ENCODE peak calls at places on chromosome 22, in nine cellular contexts. J is fibroblast of lung; Y is colonic mucosa; X is neural progenitor cell; U is CD8-positive, alpha-beta T cell; H is uterus; S is left ventricle myocardium inferior; C is naive thymus-derived CD4-positive, alpha-beta T cell; B is neuronal stem cell. O is an unnamed sample. For H3K27me3 and H3K4me1, the result is how much of the 10 kb centered on the place peaks cover.

GRCh38 chr22:49632199-49633009 is 195.3 kb downstream of the BRD1 start:
- DNase-seq in J (peak), Y (peak), X (peak), U (no peak), H (peak), S (peak), C (peak), B (peak), O (no peak)

GRCh38 chr22:44363214-44363979 is 50.6 kb upstream of the SHISAL1 start:
- DNase-seq in J (peak), Y (peak), X (no peak), U (no peak), H (peak), S (peak), C (no peak), B (no peak), O (no peak)

GRCh38 chr22:43310311-43310710 is 32.9 kb downstream of the SCUBE1 start:
- DNase-seq in J (no peak), Y (no peak), X (no peak), U (no peak), H (no peak), S (no peak), C (no peak), B (no peak), O (no peak)

GRCh38 chr22:33555814-33556522 is 364.3 kb downstream of the LARGE1 start:
- DNase-seq in J (no peak), Y (no peak), X (no peak), U (no peak), H (no peak), S (no peak), C (no peak), B (no peak), O (no peak)

GRCh38 chr22:28345304-28345703 is 334.3 kb downstream of the TTC28 start:
- DNase-seq in J (peak), Y (no peak), X (no peak), U (no peak), H (peak), S (no peak), C (no peak), B (no peak), O (no peak)

GRCh38 chr22:21003782-21004181 is 1.9 kb upstream of the THAP7 start:
- DNase-seq in J (no peak), Y (peak), X (no peak), U (no peak), H (no peak), S (no peak), C (no peak), B (no peak), O (no peak)

GRCh38 chr22:22942511-22943329 is 55.1 kb downstream of the IGLL5 start:
- DNase-seq in J (peak), Y (peak), X (peak), U (peak), H (peak), S (peak), C (peak), B (peak), O (peak)

GRCh38 chr22:19503869-19504268 is 20.3 kb downstream of the CLDN5 start:
- DNase-seq in J (no peak), Y (no peak), X (peak), U (no peak), H (no peak), S (no peak), C (no peak), B (no peak), O (no peak)

GRCh38 chr22:34866501-34867171 is 199.3 kb upstream of the ISX start:
- DNase-seq in J (peak), Y (no peak), X (no peak), U (no peak), H (no peak), S (no peak), C (no peak), B (no peak), O (no peak)

GRCh38 chr22:42342426-42343135 is 72.1 kb upstream of the TCF20 start:
- DNase-seq in J (no peak), Y (no peak), X (peak), U (no peak), H (no peak), S (no peak), C (no peak), B (no peak), O (no peak)

GRCh38 chr22:20494978-20495860 is at the start of gene KLHL22:
- DNase-seq in J (peak), Y (peak), X (no peak), U (no peak), H (no peak), S (no peak), C (peak), B (peak), O (no peak)

GRCh38 chr22:50691521-50691920 is 18.9 kb downstream of the SHANK3 start:
- DNase-seq in J (no peak), Y (no peak), X (peak), U (no peak), H (no peak), S (no peak), C (peak), B (no peak), O (no peak)

GRCh38 chr22:42489000-42489399 is 30.6 kb downstream of the RRP7A start:
- DNase-seq in J (no peak), Y (no peak), X (no peak), U (no peak), H (no peak), S (no peak), C (no peak), B (no peak), O (no peak)

GRCh38 chr22:35430897-35431322 is 31.0 kb downstream of the MCM5 start:
- DNase-seq in J (peak), Y (peak), X (peak), U (peak), H (peak), S (peak), C (peak), B (peak), O (peak)

GRCh38 chr22:37267128-37267587 is 15.2 kb upstream of the CYTH4 start:
- DNase-seq in J (no peak), Y (peak), X (peak), U (peak), H (no peak), S (peak), C (peak), B (peak), O (peak)

GRCh38 chr22:44884968-44885805 is 124.6 kb downstream of the PHF21B start:
- DNase-seq in J (no peak), Y (no peak), X (no peak), U (no peak), H (no peak), S (no peak), C (no peak), B (no peak), O (no peak)

GRCh38 chr22:35839811-35840739 is 122.4 kb downstream of the APOL5 start:
- DNase-seq in J (peak), Y (peak), X (peak), U (no peak), H (peak), S (peak), C (peak), B (peak), O (no peak)

GRCh38 chr22:49992921-49993648 is 19.5 kb downstream of the IL17REL start:
- DNase-seq in J (peak), Y (peak), X (peak), U (peak), H (peak), S (peak), C (peak), B (no peak), O (no peak)

GRCh38 chr22:43183496-43184263 is 3.3 kb downstream of the TTLL12 start:
- DNase-seq in J (peak), Y (no peak), X (no peak), U (no peak), H (no peak), S (no peak), C (no peak), B (no peak), O (no peak)

GRCh38 chr22:18987765-18988164 is 51.7 kb upstream of the PRODH start:
- DNase-seq in J (no peak), Y (peak), X (peak), U (no peak), H (no peak), S (no peak), C (no peak), B (no peak), O (no peak)

GRCh38 chr22:49767355-49768062 is 60.2 kb downstream of the BRD1 start:
- DNase-seq in J (peak), Y (no peak), X (peak), U (no peak), H (no peak), S (peak), C (peak), B (peak), O (peak)

GRCh38 chr22:20240900-20241299 is 27.2 kb downstream of the RTN4R start:
- DNase-seq in J (no peak), Y (no peak), X (no peak), U (no peak), H (no peak), S (no peak), C (no peak), B (no peak), O (no peak)

GRCh38 chr22:42217752-42218280 is 52.6 kb downstream of the TCF20 start:
- DNase-seq in J (peak), Y (no peak), X (peak), U (no peak), H (no peak), S (no peak), C (no peak), B (no peak), O (no peak)

GRCh38 chr22:30864441-30865420 is 103.8 kb downstream of the MORC2 start:
- DNase-seq in J (no peak), Y (no peak), X (no peak), U (no peak), H (no peak), S (no peak), C (no peak), B (no peak), O (no peak)

GRCh38 chr22:43923191-43923590 is 414 bp upstream of the PNPLA3 start:
- DNase-seq in J (peak), Y (no peak), X (no peak), U (no peak), H (no peak), S (no peak), C (peak), B (no peak), O (no peak)

GRCh38 chr22:30881361-30882180 is 87.0 kb downstream of the MORC2 start:
- DNase-seq in J (no peak), Y (no peak), X (peak), U (no peak), H (no peak), S (peak), C (no peak), B (peak), O (no peak)

GRCh38 chr22:36469094-36469710 is 12.2 kb downstream of the TXN2 start:
- DNase-seq in J (no peak), Y (no peak), X (no peak), U (no peak), H (no peak), S (no peak), C (no peak), B (no peak), O (no peak)

GRCh38 chr22:28310299-28310698 is 369.3 kb downstream of the TTC28 start:
- DNase-seq in J (no peak), Y (no peak), X (no peak), U (no peak), H (no peak), S (no peak), C (no peak), B (no peak), O (no peak)

GRCh38 chr22:20520093-20520511 is 12.7 kb downstream of the MED15 start:
- DNase-seq in J (peak), Y (no peak), X (no peak), U (no peak), H (no peak), S (no peak), C (no peak), B (no peak), O (no peak)

GRCh38 chr22:49158741-49159564 is 668.7 kb downstream of the BRD1 start:
- DNase-seq in J (no peak), Y (no peak), X (no peak), U (no peak), H (no peak), S (no peak), C (no peak), B (no peak), O (no peak)

GRCh38 chr22:23183107-23183698 is 2.9 kb downstream of the BCR start:
- DNase-seq in J (peak), Y (peak), X (peak), U (no peak), H (no peak), S (peak), C (no peak), B (peak), O (no peak)

GRCh38 chr22:33030923-33031525 is 27.2 kb downstream of the SYN3 start:
- DNase-seq in J (no peak), Y (no peak), X (no peak), U (no peak), H (no peak), S (no peak), C (no peak), B (no peak), O (no peak)

GRCh38 chr22:25062378-25063095 is 110.0 kb downstream of the KIAA1671 start:
- DNase-seq in J (no peak), Y (no peak), X (no peak), U (peak), H (no peak), S (no peak), C (peak), B (no peak), O (peak)

GRCh38 chr22:31492151-31492550 is 2.5 kb upstream of the EIF4ENIF1 start:
- DNase-seq in J (no peak), Y (no peak), X (no peak), U (no peak), H (no peak), S (no peak), C (no peak), B (no peak), O (no peak)

GRCh38 chr22:28112130-28112529 is 193.1 kb upstream of the PITPNB start:
- DNase-seq in J (no peak), Y (no peak), X (no peak), U (no peak), H (no peak), S (no peak), C (no peak), B (no peak), O (no peak)

GRCh38 chr22:23268877-23269276 is 88.6 kb downstream of the BCR start:
- DNase-seq in J (no peak), Y (no peak), X (no peak), U (no peak), H (no peak), S (no peak), C (no peak), B (no peak), O (no peak)

DNA sequence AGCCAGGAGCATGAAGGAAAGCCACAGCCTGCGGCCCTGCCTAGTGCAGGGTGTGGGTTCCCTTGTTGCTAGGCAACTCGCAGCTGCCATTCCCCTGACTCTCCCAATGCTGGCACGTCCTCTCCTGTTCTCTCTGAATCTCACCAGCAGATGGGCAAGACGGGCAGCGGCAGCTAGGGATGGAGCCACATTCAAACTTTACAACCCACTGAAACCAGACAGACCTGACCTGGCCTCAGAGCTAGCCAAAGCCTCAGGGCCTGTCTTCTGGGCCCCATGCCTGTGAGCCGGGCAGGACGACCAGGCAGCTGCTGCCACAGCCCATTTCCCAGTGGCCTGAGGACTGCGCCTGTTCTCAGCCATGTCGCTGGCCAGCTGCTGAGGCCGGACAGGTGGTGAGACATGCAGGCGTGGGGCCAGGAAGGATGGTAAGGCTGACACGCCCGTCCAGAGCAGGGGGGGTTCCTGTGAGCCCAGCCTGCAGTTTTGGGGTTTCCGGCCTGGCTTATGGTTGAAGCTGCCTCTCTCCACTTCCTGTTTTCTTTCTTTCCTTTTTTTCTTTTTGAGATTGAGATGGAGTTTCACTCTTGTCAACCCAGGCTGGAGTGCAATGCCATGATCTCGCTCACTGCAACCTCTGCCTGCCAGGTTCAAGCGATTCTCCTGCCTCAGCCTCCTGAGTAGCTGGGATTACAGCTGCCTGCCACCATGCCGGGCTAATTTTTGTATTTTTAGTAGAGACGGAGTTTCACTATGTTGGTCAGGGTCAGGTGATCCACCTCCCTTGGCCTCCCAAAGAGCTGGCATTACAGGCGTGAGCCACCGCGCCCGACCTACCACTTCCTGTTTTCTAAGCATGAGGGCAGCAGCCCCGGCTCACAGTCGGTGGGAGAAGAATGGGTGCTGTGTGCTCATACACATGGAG is 4.1 kb downstream of the SUN2 start:
- DNase-seq in J (peak), Y (peak), X (no peak), U (peak), H (no peak), S (peak), C (peak), B (no peak), O (peak)
- H3K4me3 ChIP-seq in J (no peak), Y (no peak), X (no peak), U (peak), H (no peak), S (no peak), C (peak), B (no peak), O (peak)

DNA sequence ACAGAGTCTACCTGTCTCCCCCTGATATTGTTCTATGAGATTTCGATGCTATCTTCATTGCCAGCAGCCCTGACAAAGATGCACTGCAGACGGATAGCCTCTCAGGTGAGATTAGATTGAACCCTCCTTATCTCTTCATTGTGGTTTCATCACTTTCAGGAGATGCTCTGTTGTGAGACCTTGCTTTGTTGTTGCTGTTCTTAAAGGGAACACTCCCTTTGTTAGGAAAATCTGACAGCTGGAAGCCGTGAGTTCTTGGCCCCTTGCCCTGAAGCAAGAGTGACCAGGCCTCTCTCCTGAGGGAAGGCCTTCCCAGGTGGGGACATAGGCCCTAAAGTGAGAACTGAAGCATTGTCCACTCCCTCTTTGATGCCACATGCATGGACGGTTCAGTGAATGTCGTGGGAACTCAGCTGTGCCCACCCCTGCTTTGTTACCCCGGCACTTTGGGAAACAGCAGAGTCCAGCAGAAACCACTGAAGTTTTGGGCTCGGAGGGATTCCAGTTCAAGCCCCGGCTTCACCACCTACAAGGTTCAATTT is 976.1 kb downstream of the TBC1D22A start:
- DNase-seq in J (no peak), Y (no peak), X (no peak), U (no peak), H (no peak), S (no peak), C (no peak), B (no peak), O (no peak)
- H3K27me3 ChIP-seq in J (under half), Y (under half), X (under half), U (under half), H (under half), S (half or more), C (under half), B (under half), O (under half)

DNA sequence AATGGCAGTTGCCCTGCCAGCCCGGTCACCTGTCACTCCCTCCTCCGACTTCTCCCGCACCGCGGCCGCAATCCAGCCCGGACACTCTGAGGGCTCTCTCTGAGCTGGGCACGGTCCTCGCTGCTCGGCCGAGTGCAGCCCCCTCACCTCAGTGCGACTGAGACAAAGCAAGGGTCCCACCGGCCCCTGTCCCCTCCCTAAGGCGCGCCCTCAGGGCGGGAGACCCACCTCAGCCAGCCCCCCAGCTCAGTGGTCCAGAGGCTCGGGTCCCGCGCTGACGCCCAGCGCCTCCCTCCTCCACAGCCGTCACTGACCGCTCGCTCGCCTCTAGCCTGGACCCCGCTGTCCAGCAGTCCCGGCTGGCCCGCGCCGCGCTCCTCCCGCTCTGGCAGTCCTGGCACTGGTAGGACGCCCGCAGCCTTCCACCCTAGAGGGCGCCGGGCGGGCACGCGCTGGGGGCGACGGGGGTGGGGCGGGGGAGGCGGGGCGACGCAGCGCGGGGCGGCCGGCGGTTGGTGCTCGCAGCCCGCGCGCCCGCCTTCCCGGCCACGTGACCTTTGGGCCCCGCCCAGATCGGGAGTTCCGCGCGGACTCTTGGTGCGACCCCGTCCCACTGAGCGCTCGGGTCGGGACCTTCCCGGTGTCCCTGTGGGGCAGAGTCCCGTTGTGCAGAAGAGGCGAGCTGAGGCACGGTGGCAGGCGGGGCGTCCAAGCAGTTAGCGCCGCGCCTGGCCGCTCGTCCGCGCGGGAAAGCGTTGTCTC is 7.9 kb upstream of the L3MBTL2 start:
- DNase-seq in J (peak), Y (peak), X (peak), U (peak), H (peak), S (peak), C (peak), B (peak), O (peak)
- H3K4me1 ChIP-seq in J (under half), Y (under half), X (under half), U (under half), H (under half), S (under half), C (under half), B (under half), O (under half)

GRCh38 chr22:26170112-26170492 is 840 bp downstream of the SEZ6L start:
- DNase-seq in J (no peak), Y (no peak), X (peak), U (no peak), H (no peak), S (no peak), C (no peak), B (no peak), O (no peak)

GRCh38 chr22:26170795-26171194 is 1.5 kb downstream of the SEZ6L start:
- DNase-seq in J (no peak), Y (no peak), X (peak), U (no peak), H (no peak), S (peak), C (no peak), B (peak), O (no peak)

GRCh38 chr22:26168934-26169311 is 339 bp upstream of the SEZ6L start:
- DNase-seq in J (peak), Y (no peak), X (no peak), U (no peak), H (no peak), S (peak), C (no peak), B (no peak), O (no peak)

GRCh38 chr22:26168199-26168915 is 905 bp upstream of the SEZ6L start:
- DNase-seq in J (no peak), Y (no peak), X (peak), U (no peak), H (no peak), S (no peak), C (no peak), B (no peak), O (no peak)

GRCh38 chr22:26169312-26170111 is at the start of gene SEZ6L:
- DNase-seq in J (peak), Y (no peak), X (peak), U (no peak), H (no peak), S (peak), C (no peak), B (peak), O (no peak)
- H3K4me3 ChIP-seq in J (no peak), Y (peak), X (peak), U (no peak), H (no peak), S (peak), C (no peak), B (peak), O (no peak)

GRCh38 chr22:38955926-38956325 is 1.5 kb upstream of the APOBEC3A start:
- DNase-seq in J (no peak), Y (no peak), X (no peak), U (no peak), H (no peak), S (no peak), C (no peak), B (no peak), O (no peak)
- H3K27me3 ChIP-seq in J (under half), Y (under half), X (under half), U (under half), H (under half), S (under half), C (under half), B (under half), O (under half)

O was measured in effector memory CD4-positive, alpha-beta T cell.